ENCODE peak calls at places on chromosomes 5 and 9, in four cellular contexts. O is kidney, Z is A549, G is lower lobe of right lung. A is an unnamed sample.

GRCh38 chr9:91902465-91903125 is 47.4 kb downstream of the ROR2 start:
- DNase-seq in G (no peak), O (no peak), Z (no peak), A (no peak)

GRCh38 chr5:41721521-41721920 is 148.7 kb downstream of the OXCT1 start:
- DNase-seq in Z (no peak), O (no peak), G (no peak), A (no peak)

GRCh38 chr9:134065720-134066419 is 2.0 kb downstream of the BRD3 start:
- DNase-seq in O (peak; percentile 87), G (peak; percentile 71), Z (peak; percentile 17), A (no peak)

GRCh38 chr5:138597660-138598400 is 22.6 kb upstream of the HSPA9 start:
- DNase-seq in Z (no peak), G (no peak), O (no peak), A (no peak)

GRCh38 chr5:37198066-37198465 is 51.1 kb downstream of the CPLANE1 start:
- DNase-seq in G (no peak), O (no peak), Z (no peak), A (no peak)

GRCh38 chr5:96388186-96388585 is 44.9 kb downstream of the PCSK1 start:
- DNase-seq in O (no peak), Z (no peak), G (no peak), A (no peak)

GRCh38 chr9:124108216-124108615 is 96.6 kb downstream of the LHX2 start:
- DNase-seq in O (no peak), Z (no peak), G (no peak), A (no peak)

GRCh38 chr5:116573279-116573616 is 1.4 kb downstream of the SEMA6A start:
- DNase-seq in O (peak; percentile 80), G (peak; percentile 47), Z (peak; percentile 9), A (no peak)

GRCh38 chr5:69049796-69050195 is 44.0 kb upstream of the SLC30A5 start:
- DNase-seq in O (no peak), G (no peak), Z (no peak), A (no peak)

GRCh38 chr5:52692039-52692438 is 95.7 kb upstream of the ITGA1 start:
- DNase-seq in G (no peak), O (no peak), Z (no peak), A (no peak)

GRCh38 chr5:135373747-135374515 is 25.1 kb downstream of the MACROH2A1 start:
- DNase-seq in O (no peak), Z (no peak), G (no peak), A (no peak)

GRCh38 chr9:5556101-5556500 is 45.8 kb downstream of the PDCD1LG2 start:
- DNase-seq in G (no peak), O (no peak), Z (no peak), A (no peak)

GRCh38 chr9:76559283-76559682 is 100.3 kb downstream of the GCNT1 start:
- DNase-seq in Z (no peak), G (no peak), O (no peak), A (no peak)

DNA sequence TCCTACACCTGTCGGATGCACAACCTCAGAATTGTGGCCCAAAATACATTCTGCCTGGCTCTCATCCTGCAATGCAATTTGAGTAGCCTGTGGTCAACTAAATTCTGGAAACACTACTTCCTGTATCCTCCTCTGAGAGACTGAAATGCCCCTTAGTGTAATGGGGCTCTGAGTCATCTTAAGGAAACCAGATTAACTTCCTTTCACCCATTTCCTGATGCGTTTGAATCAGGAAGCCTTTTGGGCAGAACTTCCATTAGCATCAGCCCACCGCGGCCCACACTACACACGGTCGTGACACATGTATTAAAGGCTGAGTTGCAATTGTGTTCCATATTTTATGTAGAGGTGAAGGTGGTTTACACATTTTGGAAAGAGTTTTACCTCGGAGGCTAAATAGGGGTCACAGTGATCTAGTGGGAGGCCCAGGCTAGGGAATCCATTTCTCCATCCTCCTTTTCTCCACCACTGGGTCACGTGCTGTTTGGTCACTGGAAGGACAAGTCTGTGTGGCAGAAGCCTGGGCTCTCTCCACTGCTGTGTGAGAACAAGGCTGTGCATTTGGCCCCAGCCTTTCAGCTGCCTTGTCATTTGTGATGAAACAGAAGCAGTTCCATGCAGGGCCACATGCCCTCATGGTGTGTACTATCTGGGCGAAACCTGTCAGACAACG is 55.9 kb downstream of the DAP start:
- DNase-seq in O (no peak), G (no peak), Z (no peak), A (no peak)
- H3K4me1 ChIP-seq in O (peaks cover 7% of the 10 kb centered on the region), G (peaks cover 37% of the 10 kb centered on the region), Z (peaks cover 24% of the 10 kb centered on the region), A (peaks cover 12% of the 10 kb centered on the region)

GRCh38 chr5:2254404-2254803 is 371.7 kb upstream of the IRX4 start:
- DNase-seq in G (no peak), Z (no peak), O (no peak), A (no peak)
- H3K4me1 ChIP-seq in G (no peaks in the 10 kb centered on the region), Z (no peaks in the 10 kb centered on the region), O (no peaks in the 10 kb centered on the region), A (no peaks in the 10 kb centered on the region)

GRCh38 chr5:159095218-159095617 is 4.5 kb downstream of the EBF1 start:
- DNase-seq in O (peak; percentile 72), Z (no peak), G (no peak), A (no peak)

GRCh38 chr5:159096555-159097460 is 2.9 kb downstream of the EBF1 start:
- DNase-seq in O (peak; percentile 68), Z (no peak), G (no peak), A (no peak)

GRCh38 chr5:159094745-159095144 is 5.0 kb downstream of the EBF1 start:
- DNase-seq in Z (peak; percentile 73), O (peak; percentile 85), G (peak; percentile 45), A (no peak)

GRCh38 chr5:159097461-159098284 is 2.0 kb downstream of the EBF1 start:
- DNase-seq in G (peak; percentile 46), Z (no peak), O (peak; percentile 82), A (no peak)

DNA sequence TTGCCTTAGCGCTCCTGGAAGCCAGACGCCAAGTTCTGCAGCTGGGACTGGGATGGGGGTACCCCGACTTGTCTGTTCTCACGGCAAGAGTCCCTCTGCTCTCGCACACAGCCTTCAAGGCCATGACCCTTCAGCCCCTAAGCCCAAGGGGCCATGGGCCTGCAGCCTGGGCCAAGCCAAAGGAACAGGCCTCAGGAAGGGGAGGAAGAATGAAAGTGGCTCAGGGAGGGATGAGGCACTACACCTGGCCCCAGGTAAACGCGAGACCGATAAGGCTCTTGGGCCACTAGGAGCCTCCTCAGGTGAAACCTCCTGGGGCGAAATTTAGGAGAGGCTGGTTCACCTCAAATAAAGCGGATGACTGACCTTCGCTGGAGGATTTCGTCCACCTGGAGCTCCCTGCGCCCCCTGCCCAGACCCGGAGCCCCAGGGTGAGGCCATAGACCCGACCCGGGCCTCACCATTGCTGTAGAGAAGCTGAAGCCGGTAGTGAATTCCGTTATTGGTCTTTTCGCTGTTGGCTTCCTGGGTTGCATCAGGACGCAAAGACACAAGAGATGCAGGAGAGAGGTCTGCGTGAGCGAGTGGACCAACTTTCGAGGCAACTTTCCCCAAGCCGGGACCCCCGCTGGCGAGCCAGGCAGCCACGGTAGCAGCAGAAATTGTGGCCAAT is 3.7 kb downstream of the EBF1 start:
- DNase-seq in Z (no peak), G (no peak), O (peak; percentile 66), A (no peak)
- H3K4me1 ChIP-seq in Z (peaks cover 34% of the 10 kb centered on the region), G (peaks cover 20% of the 10 kb centered on the region), O (peaks cover 12% of the 10 kb centered on the region), A (peaks cover 34% of the 10 kb centered on the region)

GRCh38 chr9:121755581-121755980 is 104.1 kb downstream of the DAB2IP start:
- DNase-seq in Z (no peak), O (peak; percentile 63), G (no peak), A (no peak)
- H3K4me1 ChIP-seq in Z (no peaks in the 10 kb centered on the region), O (peaks cover 51% of the 10 kb centered on the region), G (peaks cover 63% of the 10 kb centered on the region), A (no peaks in the 10 kb centered on the region)

GRCh38 chr5:31680528-31680927 is 41.6 kb downstream of the PDZD2 start:
- DNase-seq in G (no peak), O (no peak), Z (no peak), A (no peak)
- H3K4me1 ChIP-seq in G (no peaks in the 10 kb centered on the region), O (no peaks in the 10 kb centered on the region), Z (no peaks in the 10 kb centered on the region), A (no peaks in the 10 kb centered on the region)

DNA sequence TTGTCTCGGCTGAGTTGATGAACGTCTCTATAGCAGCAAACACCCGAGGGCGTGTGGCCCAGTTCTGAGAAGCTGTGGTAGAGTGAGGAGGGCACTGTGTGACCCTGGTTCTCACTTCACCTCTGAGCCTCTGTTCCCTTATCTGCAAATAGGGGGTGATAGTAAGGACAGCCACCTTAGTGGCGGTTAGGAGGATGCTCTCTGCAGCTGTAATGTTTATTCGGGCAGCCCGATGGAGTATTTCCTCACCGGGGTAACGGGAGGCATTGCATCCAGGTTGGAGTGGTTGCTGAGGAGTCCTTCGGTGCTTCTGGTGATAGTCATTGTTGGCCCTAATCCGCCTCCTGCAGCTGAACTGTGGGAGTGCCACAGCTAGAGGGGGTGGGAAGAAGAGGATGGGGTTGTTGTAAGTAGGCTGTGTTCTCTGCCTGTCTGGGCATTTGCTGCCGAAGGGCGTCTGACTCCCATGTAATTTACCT is 13.9 kb downstream of the PRRC2B start:
- DNase-seq in Z (no peak), G (peak; percentile 60), O (no peak), A (peak; percentile 23)
- H3K4me1 ChIP-seq in Z (peaks cover 93% of the 10 kb centered on the region), G (peaks cover 85% of the 10 kb centered on the region), O (peaks cover 45% of the 10 kb centered on the region), A (peaks cover 67% of the 10 kb centered on the region)

GRCh38 chr9:127921592-127922120 is 4.8 kb upstream of the ST6GALNAC4 start:
- DNase-seq in O (peak; percentile 88), Z (peak; percentile 85), G (peak; percentile 84), A (peak; percentile 71)
- H3K4me1 ChIP-seq in O (peaks cover 11% of the 10 kb centered on the region), Z (peaks cover 59% of the 10 kb centered on the region), G (peaks cover 48% of the 10 kb centered on the region), A (peaks cover 27% of the 10 kb centered on the region)

DNA sequence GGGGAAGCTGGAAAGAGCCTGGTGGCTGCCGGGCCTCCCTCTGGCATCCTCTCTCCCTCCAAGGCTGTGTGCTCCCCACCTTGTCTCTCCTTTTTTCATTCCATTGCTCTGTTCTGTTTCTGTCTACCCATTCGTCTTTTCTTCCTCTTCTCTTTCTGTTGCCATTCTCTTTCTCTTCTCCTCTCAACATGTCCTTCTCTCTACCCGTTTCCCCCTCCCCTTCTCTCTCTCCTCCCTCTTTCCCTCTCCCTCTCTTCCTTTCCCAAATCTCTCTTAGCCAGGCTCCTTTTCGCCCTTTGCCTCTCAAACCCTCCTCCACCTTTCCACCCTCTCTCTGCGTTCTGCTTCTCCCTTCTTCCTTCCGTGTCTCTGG is 19.4 kb upstream of the KCNIP1 start:
- DNase-seq in O (no peak), G (no peak), Z (no peak), A (no peak)
- H3K4me1 ChIP-seq in O (no peaks in the 10 kb centered on the region), G (no peaks in the 10 kb centered on the region), Z (peaks cover 12% of the 10 kb centered on the region), A (no peaks in the 10 kb centered on the region)

DNA sequence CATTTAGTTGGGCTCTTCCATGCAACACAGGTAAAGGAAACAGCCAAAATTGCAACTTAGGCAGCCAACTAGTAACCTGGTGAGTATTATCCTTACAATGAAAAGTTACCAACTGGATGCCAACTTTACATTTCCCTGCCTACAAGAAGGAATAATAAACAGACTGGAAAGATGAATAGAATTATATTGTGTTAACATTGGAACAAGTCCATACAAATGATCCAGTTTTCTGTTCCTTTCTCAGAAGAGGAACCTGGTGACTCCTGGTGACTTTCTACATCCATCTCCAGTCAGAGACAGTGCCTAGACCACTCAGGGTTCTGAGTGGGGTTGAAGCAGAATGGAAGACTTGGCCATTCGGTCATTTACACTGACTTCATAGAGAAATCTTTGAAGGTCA is 20.6 kb downstream of the MARCHF3 start:
- DNase-seq in O (no peak), G (no peak), Z (no peak), A (no peak)
- H3K4me1 ChIP-seq in O (no peaks in the 10 kb centered on the region), G (peaks cover 11% of the 10 kb centered on the region), Z (no peaks in the 10 kb centered on the region), A (no peaks in the 10 kb centered on the region)

A was measured in effector memory CD4-positive, alpha-beta T cell.